ENCODE peak calls at places on chromosomes 2 and 18, in eight cellular contexts. Q, S, A, U, C, O, H and T are unnamed samples. For H3K36me3, the result is how much of the 10 kb centered on the place peaks cover.

GRCh38 chr2:226426292-226426736 is 373.3 kb downstream of the IRS1 start:
- DNase-seq in H (no peak), Q (no peak), S (peak), O (no peak), C (no peak), A (no peak), U (no peak), T (no peak)

GRCh38 chr2:111032721-111033532 is 87.8 kb upstream of the BCL2L11 start:
- DNase-seq in U (no peak), C (no peak), H (no peak), Q (no peak), S (peak), A (peak), O (peak), T (peak)

GRCh38 chr18:56200381-56200831 is 438.0 kb downstream of the TXNL1 start:
- DNase-seq in O (no peak), H (no peak), C (no peak), A (no peak), S (peak), U (no peak), Q (no peak), T (no peak)

GRCh38 chr2:15691586-15692310 is 100.1 kb downstream of the DDX1 start:
- DNase-seq in C (no peak), H (no peak), A (no peak), Q (no peak), S (no peak), O (no peak), U (no peak), T (no peak)

GRCh38 chr18:2050016-2050415 is 521.3 kb downstream of the METTL4 start:
- DNase-seq in H (no peak), A (no peak), C (no peak), S (peak), U (no peak), O (no peak), Q (no peak), T (no peak)

GRCh38 chr18:31892936-31893335 is 50.0 kb downstream of the TRAPPC8 start:
- DNase-seq in O (no peak), S (no peak), Q (no peak), C (no peak), A (no peak), U (no peak), H (no peak), T (no peak)

GRCh38 chr2:236223675-236224074 is 40.5 kb downstream of the ASB18 start:
- DNase-seq in U (no peak), C (no peak), O (no peak), H (no peak), S (no peak), Q (no peak), A (no peak), T (no peak)

GRCh38 chr2:148721991-148722777 is 77.6 kb downstream of the EPC2 start:
- DNase-seq in A (no peak), Q (no peak), U (peak), S (peak), H (no peak), C (no peak), O (no peak), T (no peak)

GRCh38 chr2:1837022-1837421 is 92.7 kb upstream of the PXDN start:
- DNase-seq in S (no peak), O (no peak), A (no peak), U (peak), C (no peak), H (no peak), Q (no peak), T (no peak)

GRCh38 chr2:180618570-180618969 is 361.8 kb upstream of the UBE2E3 start:
- DNase-seq in H (no peak), O (no peak), A (no peak), C (no peak), U (no peak), S (peak), Q (no peak), T (no peak)

GRCh38 chr2:126890136-126890961 is 8.3 kb upstream of the TEX51 start:
- DNase-seq in C (no peak), O (no peak), A (peak), S (no peak), Q (peak), H (no peak), U (no peak), T (no peak)

GRCh38 chr2:23397483-23397882 is 12.5 kb downstream of the KLHL29 start:
- DNase-seq in S (no peak), C (no peak), A (no peak), U (no peak), Q (no peak), O (no peak), H (no peak), T (no peak)

GRCh38 chr2:181074457-181074856 is 94.1 kb downstream of the UBE2E3 start:
- DNase-seq in U (no peak), A (no peak), C (no peak), Q (no peak), H (no peak), O (no peak), S (peak), T (no peak)

GRCh38 chr2:219615894-219616293 is 11.5 kb upstream of the SLC4A3 start:
- DNase-seq in S (no peak), H (no peak), Q (peak), U (no peak), C (no peak), O (no peak), A (no peak), T (no peak)

GRCh38 chr2:72992734-72993102 is 75.4 kb downstream of the EMX1 start:
- DNase-seq in O (no peak), Q (peak), S (no peak), H (no peak), C (no peak), U (no peak), A (peak), T (no peak)

GRCh38 chr2:190987938-190988337 is 26.0 kb downstream of the STAT1 start:
- DNase-seq in S (no peak), U (no peak), A (no peak), C (no peak), Q (no peak), H (no peak), O (no peak), T (no peak)

DNA sequence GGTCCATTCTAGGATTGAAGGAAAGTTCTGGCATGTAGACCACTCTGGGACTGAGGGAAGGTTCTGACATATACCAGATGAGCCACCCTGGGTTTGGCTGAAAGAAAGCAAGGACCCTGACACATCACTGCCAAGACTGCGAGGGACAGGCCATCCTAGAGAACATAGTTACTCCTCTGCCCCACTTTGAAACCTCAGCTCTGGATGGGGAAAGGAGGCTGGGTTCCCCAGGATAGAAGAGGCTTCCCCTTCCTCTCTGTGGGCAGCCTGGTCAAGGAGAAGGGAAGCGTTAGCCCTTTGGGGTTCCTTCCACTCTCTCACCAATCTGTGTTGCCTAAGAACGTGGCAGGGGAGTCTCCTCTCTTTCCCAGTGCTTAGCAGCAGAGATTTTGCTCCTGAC is 165.9 kb downstream of the CLIP4 start:
- DNase-seq in C (no peak), S (no peak), H (no peak), Q (no peak), U (no peak), O (no peak), A (no peak), T (no peak)
- H3K27ac ChIP-seq in C (no peak), S (no peak), H (no peak), Q (no peak), U (no peak), O (no peak), A (no peak), T (no peak)

GRCh38 chr2:112648081-112648480 is 2.3 kb downstream of the SLC20A1 start:
- DNase-seq in A (no peak), S (no peak), Q (no peak), C (no peak), U (no peak), O (no peak), H (no peak), T (no peak)
- H3K36me3 ChIP-seq in A (under half), S (under half), Q (half or more), C (under half), U (under half), O (under half), H (half or more), T (under half)

DNA sequence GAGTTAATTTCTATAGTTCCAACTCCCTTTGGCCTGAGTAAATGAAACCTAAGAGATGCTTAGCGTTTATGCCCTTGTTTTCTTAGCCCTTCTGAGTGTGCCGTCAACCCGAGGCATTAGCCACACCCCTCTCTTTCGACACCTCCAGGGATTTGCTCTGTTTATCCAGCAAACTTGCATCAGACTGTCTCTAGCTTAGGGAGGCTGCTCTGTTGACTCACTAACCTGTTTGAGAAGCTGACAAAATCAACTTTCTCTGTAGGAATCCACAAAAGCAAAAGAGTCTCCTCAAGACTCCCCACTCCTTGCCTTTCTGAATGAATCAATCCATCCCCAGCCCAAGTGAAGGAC is 317.6 kb downstream of the TNS1 start:
- DNase-seq in Q (no peak), O (peak), S (peak), A (peak), C (no peak), U (no peak), H (peak), T (no peak)
- H3K27ac ChIP-seq in Q (no peak), O (peak), S (no peak), A (no peak), C (no peak), U (no peak), H (no peak), T (no peak)

GRCh38 chr2:71409611-71410010 is 43.8 kb upstream of the DYSF start:
- DNase-seq in C (no peak), O (no peak), S (peak), U (no peak), Q (no peak), H (no peak), A (no peak), T (no peak)
- H3K36me3 ChIP-seq in C (under half), O (under half), S (under half), U (under half), Q (half or more), H (half or more), A (under half), T (under half)

GRCh38 chr2:83459456-83459855 is 999.6 kb downstream of the SUCLG1 start:
- DNase-seq in C (no peak), H (no peak), S (no peak), U (no peak), O (peak), A (no peak), Q (no peak), T (no peak)

GRCh38 chr2:83461135-83461534 is 997.9 kb downstream of the SUCLG1 start:
- DNase-seq in Q (no peak), C (no peak), H (no peak), U (no peak), O (no peak), A (no peak), S (no peak), T (no peak)

GRCh38 chr2:83462881-83463280 is 996.2 kb downstream of the SUCLG1 start:
- DNase-seq in H (no peak), O (no peak), C (no peak), S (no peak), Q (no peak), A (no peak), U (no peak), T (no peak)
- H3K27ac ChIP-seq in H (no peak), O (no peak), C (no peak), S (no peak), Q (no peak), A (no peak), U (no peak), T (no peak)

DNA sequence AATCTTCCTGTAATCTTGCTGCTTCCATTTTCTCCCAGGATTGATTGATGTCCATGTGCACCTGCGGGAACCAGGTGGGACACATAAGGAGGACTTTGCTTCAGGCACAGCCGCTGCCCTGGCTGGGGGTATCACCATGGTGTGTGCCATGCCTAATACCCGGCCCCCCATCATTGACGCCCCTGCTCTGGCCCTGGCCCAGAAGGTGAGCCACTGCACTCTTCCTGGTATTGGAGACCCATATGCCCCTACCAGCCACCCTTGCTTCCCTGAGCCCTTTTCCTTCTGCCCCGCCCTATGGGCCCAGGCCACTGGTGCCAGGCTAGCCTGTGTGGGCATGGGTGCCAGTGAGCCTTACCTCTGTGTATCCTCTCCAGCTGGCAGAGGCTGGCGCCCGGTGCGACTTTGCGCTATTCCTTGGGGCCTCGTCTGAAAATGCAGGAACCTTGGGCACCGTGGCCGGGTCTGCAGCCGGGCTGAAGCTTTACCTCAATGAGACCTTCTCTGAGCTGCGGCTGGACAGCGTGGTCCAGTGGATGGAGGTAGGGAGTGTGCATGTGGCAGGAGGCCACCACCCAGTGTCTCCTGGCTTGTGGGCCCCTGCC is 20.3 kb downstream of the CAD start:
- DNase-seq in S (no peak), H (no peak), C (no peak), A (no peak), U (no peak), O (no peak), Q (no peak), T (no peak)
- H3K36me3 ChIP-seq in S (half or more), H (half or more), C (half or more), A (under half), U (under half), O (under half), Q (half or more), T (half or more)